ENCODE peak calls at places on chromosomes 4 and X, in ten cellular contexts. D is CD4-positive, alpha-beta T cell; O is neural progenitor cell; W is uterus; J is astrocyte; B is adrenal gland; Q is esophagus muscularis mucosa; U is effector memory CD4-positive, alpha-beta T cell; H is prostate gland; P is ovary. Y is an unnamed sample. For H3K9me3 and H3K27me3, the result is how much of the 10 kb centered on the place peaks cover.

GRCh38 chr4:139279723-139280620 is at the start of gene MGARP:
- DNase-seq in D (no peak), B (peak), P (peak), U (no peak), W (peak), H (no peak), Q (no peak), J (peak), O (peak), Y (no peak)

GRCh38 chr4:27648416-27648815 is 787.8 kb downstream of the STIM2 start:
- DNase-seq in U (no peak), O (no peak), H (no peak), W (no peak), Q (no peak), J (no peak), B (no peak), D (no peak), P (no peak), Y (no peak)

GRCh38 chr4:122542411-122543236 is 78.2 kb downstream of the IL21 start:
- DNase-seq in P (no peak), B (no peak), O (no peak), Q (no peak), W (no peak), J (peak), H (no peak), D (no peak), U (no peak), Y (no peak)

GRCh38 chr4:129526812-129527211 is 430.9 kb downstream of the C4orf33 start:
- DNase-seq in B (no peak), W (no peak), U (no peak), D (no peak), O (no peak), Q (no peak), J (no peak), P (no peak), H (no peak), Y (no peak)

GRCh38 chrX:56963377-56963776 is 32.0 kb downstream of the SPIN3 start:
- DNase-seq in J (no peak), Q (no peak), B (no peak), W (no peak), P (no peak), O (no peak), D (no peak), U (no peak), H (no peak), Y (no peak)

GRCh38 chr4:86730310-86730709 is 118.9 kb downstream of the SLC10A6 start:
- DNase-seq in Q (no peak), J (no peak), D (no peak), U (peak), O (peak), P (no peak), H (no peak), B (no peak), W (no peak), Y (peak)

GRCh38 chrX:19964017-19964710 is 26.7 kb downstream of the BCLAF3 start:
- DNase-seq in U (no peak), Q (no peak), B (peak), J (no peak), D (peak), H (no peak), W (no peak), O (no peak), P (no peak), Y (no peak)

GRCh38 chr4:126718161-126718560 is 914.6 kb upstream of the INTU start:
- DNase-seq in D (no peak), Q (no peak), J (peak), B (no peak), U (no peak), W (no peak), O (no peak), P (no peak), H (no peak), Y (no peak)

GRCh38 chrX:153321381-153322105 is at the start of gene PNMA6F:
- DNase-seq in J (no peak), D (no peak), H (no peak), Q (no peak), W (no peak), O (no peak), P (no peak), U (no peak), B (no peak), Y (no peak)

GRCh38 chr4:21948347-21949072 is at the start of gene KCNIP4:
- DNase-seq in O (peak), Q (no peak), J (peak), B (no peak), D (no peak), U (no peak), H (no peak), P (peak), W (peak), Y (no peak)

GRCh38 chr4:172124656-172125308 is 311.6 kb downstream of the GALNTL6 start:
- DNase-seq in B (no peak), H (no peak), D (no peak), U (no peak), O (no peak), J (no peak), W (no peak), P (no peak), Q (no peak), Y (no peak)

GRCh38 chr4:38757945-38758344 is 24.8 kb downstream of the TLR10 start:
- DNase-seq in W (no peak), U (no peak), Q (no peak), P (no peak), H (no peak), J (no peak), O (peak), D (no peak), B (no peak), Y (peak)

GRCh38 chrX:53438174-53438831 is 4.1 kb upstream of the HSD17B10 start:
- DNase-seq in B (no peak), W (no peak), D (no peak), J (no peak), O (no peak), Q (no peak), P (no peak), H (no peak), U (no peak), Y (no peak)

GRCh38 chr4:11098461-11098860 is 330.2 kb downstream of the HS3ST1 start:
- DNase-seq in W (no peak), D (no peak), B (no peak), J (no peak), Q (no peak), H (no peak), P (no peak), O (no peak), U (no peak), Y (no peak)

DNA sequence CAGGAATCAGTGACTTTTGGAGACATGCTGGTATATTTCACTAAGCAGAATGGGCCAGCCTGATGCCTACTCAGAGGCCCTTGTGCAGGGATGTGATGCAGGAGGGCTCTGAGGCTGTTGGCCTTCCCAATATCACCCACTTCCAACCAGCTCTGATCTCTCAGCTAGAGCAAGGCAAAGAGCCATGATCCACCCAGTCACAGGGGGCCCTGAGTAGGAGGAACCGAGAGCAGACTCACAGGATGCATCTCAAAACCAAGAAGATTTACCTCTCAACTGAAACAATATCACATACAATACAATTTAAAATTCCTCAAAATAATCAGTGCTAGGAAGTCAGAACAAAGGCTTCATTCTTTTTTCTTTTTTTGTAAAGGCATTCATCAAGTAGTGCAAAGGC is 13.7 kb downstream of the FRYL start:
- DNase-seq in U (no peak), O (no peak), J (no peak), W (no peak), H (no peak), Q (no peak), D (no peak), P (no peak), B (no peak), Y (no peak)
- H3K9me3 ChIP-seq in U (under half), O (under half), J (under half), W (under half), H (under half), Q (under half), D (under half), P (under half), B (under half), Y (under half)

GRCh38 chrX:39162322-39162721 is 361.1 kb downstream of the MID1IP1 start:
- DNase-seq in D (peak), B (peak), H (no peak), W (peak), P (peak), U (peak), J (no peak), Q (no peak), O (peak), Y (no peak)

GRCh38 chrX:39163585-39163984 is 362.3 kb downstream of the MID1IP1 start:
- DNase-seq in B (no peak), J (no peak), H (no peak), U (no peak), D (no peak), P (no peak), W (no peak), Q (no peak), O (no peak), Y (no peak)

GRCh38 chrX:39164212-39164611 is 363.0 kb downstream of the MID1IP1 start:
- DNase-seq in O (no peak), D (no peak), J (no peak), B (no peak), U (no peak), Q (no peak), P (no peak), W (no peak), H (no peak), Y (no peak)

GRCh38 chrX:39158801-39159657 is 357.8 kb downstream of the MID1IP1 start:
- DNase-seq in H (no peak), D (no peak), O (no peak), U (no peak), P (no peak), B (peak), J (peak), W (peak), Q (no peak), Y (no peak)

DNA sequence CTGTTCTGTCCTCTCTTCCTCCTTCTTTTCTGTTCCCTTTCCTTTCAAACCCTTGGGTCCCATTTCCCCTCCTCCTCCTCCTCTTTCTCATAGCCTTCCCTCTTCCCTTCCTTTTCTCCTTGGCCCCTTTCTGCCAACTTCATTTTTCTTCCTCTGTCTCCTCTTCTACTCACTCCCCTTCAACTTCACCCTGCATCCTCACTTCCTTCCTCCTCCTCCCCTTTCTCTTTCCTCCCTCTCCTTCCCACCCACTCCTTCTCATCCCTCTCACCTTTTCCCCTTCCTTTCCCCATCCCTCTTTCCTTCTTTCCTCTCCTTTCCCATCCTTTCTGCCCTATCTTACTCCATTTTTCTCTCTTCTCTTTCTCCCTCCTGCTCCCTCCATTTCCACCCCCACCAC is 360.6 kb downstream of the MID1IP1 start:
- DNase-seq in H (no peak), B (no peak), W (no peak), J (no peak), D (no peak), O (no peak), P (no peak), U (no peak), Q (no peak), Y (no peak)
- H3K27me3 ChIP-seq in H (under half), B (under half), W (under half), J (under half), D (under half), O (under half), P (under half), U (under half), Q (under half), Y (under half)

GRCh38 chrX:119802546-119802945 is 11.1 kb upstream of the RPL39 start:
- DNase-seq in D (no peak), B (no peak), J (no peak), U (no peak), Q (no peak), W (no peak), P (no peak), H (no peak), O (no peak), Y (no peak)

GRCh38 chrX:119801253-119802221 is 10.1 kb upstream of the RPL39 start:
- DNase-seq in P (no peak), U (no peak), W (no peak), H (no peak), Q (no peak), O (no peak), J (no peak), D (no peak), B (no peak), Y (no peak)
- H3K27ac ChIP-seq in P (no peak), U (no peak), W (no peak), H (no peak), Q (no peak), O (no peak), J (no peak), D (no peak), B (no peak), Y (no peak)

DNA sequence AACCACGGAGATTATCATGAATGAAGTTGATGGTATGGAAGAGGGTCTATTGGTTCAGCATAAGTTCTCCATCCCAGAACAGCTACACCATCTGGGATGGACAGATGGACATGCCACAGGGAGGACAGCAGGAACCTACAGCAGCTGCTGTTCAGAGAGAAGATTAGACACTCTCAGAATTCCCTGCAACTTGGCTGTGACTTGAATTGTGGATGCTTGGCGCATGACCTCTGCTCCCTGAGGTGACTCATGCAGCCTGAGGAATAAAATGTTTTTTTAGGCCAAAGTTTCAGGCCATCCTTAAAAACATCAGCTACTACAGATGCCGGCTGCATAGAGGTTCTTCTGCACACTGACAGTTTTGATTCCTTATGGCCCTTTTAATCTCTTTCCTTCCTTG is 97.3 kb downstream of the RS1 start:
- DNase-seq in Q (no peak), W (peak), D (no peak), U (no peak), H (no peak), J (peak), O (no peak), P (peak), B (peak), Y (no peak)
- H3K9me3 ChIP-seq in Q (under half), W (under half), D (under half), U (under half), H (under half), J (under half), O (under half), P (under half), B (under half), Y (under half)

DNA sequence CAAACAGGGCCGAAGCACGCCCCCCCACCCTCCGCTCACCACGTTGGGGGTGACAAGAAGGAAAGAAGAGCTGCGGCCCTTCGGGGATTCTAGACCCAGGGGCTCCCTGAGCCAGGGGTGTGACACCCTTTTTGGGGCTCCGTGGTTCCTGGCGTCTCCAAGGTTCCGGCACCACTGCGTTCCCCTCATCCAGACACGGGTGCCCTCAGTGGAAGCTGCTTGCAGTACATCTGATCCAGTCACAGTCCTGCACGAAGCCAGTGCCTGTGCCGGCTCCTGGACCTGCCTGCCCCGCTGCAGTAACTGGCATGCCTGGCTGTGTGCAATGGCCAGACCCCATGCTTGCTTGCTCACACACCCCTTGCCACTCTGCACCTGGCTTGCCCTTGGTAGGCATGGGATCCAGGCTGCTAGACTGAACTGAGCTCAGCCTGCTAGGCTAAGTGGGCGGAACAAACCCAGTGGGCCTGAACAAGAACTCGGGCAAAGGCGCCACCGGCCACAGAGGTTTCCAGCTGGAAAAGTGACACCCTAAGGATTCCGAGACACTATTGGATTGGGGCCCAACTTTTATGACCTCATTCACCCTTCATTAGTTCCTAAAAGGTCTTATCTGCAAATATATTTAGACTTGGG is 420.4 kb upstream of the AGA start:
- DNase-seq in W (no peak), J (no peak), P (no peak), B (no peak), D (no peak), U (no peak), Q (no peak), H (no peak), O (no peak), Y (no peak)
- H3K27me3 ChIP-seq in W (under half), J (under half), P (under half), B (under half), D (under half), U (under half), Q (under half), H (under half), O (under half), Y (under half)

GRCh38 chrX:136219893-136220292 is 31.3 kb downstream of the MAP7D3 start:
- DNase-seq in B (no peak), D (no peak), O (no peak), Q (no peak), W (no peak), U (no peak), P (no peak), J (no peak), H (no peak), Y (no peak)

GRCh38 chrX:136211766-136212556 is 39.2 kb downstream of the MAP7D3 start:
- DNase-seq in D (no peak), P (no peak), O (no peak), W (no peak), Q (no peak), J (no peak), H (no peak), B (no peak), U (no peak), Y (no peak)

GRCh38 chrX:136214551-136214950 is 36.6 kb downstream of the MAP7D3 start:
- DNase-seq in H (no peak), W (no peak), J (peak), Q (no peak), P (no peak), D (no peak), U (no peak), B (peak), O (no peak), Y (no peak)

GRCh38 chrX:136212557-136213111 is 38.6 kb downstream of the MAP7D3 start:
- DNase-seq in W (no peak), D (no peak), H (no peak), B (no peak), Q (no peak), P (no peak), U (no peak), J (no peak), O (no peak), Y (no peak)

DNA sequence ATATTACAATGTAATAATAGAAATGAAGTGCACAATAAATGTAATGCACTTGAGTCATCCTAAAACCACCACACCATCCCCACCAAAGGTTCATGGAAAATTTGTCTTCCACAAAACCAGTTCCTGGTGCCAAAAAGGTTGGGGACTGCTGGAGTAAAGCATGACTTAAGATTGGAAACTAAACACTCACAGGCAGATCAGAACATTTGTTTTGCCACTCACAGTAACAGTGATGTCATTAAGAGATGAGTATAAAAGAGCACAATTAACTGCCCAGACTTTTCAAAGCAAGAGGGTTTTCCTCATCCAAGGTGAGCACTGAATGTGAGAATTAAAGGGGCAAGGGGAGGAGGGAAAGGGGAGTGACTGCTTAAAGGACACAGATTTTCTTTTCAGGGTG is 35.6 kb downstream of the MAP7D3 start:
- DNase-seq in J (peak), P (no peak), O (no peak), B (no peak), D (no peak), H (no peak), W (no peak), U (no peak), Q (no peak), Y (no peak)
- H3K27ac ChIP-seq in J (peak), P (no peak), O (no peak), B (no peak), D (no peak), H (no peak), W (no peak), U (no peak), Q (no peak), Y (no peak)

Y was measured in iPS DF 6.9.